ENCODE peak calls at places on chromosomes 4 and X, in ten cellular contexts. J is cardiac muscle cell; U is esophagus squamous epithelium; X is colonic mucosa; V is ascending aorta; N is fibroblast of lung; T is CD8-positive, alpha-beta T cell; P is spleen; B is thyroid gland; R is tibial artery. K is an unnamed sample. For H3K4me1 and H3K9me3, the result is how much of the 10 kb centered on the place peaks cover.

GRCh38 chr4:152981278-152981677 is 45.2 kb downstream of the FHDC1 start:
- DNase-seq in J (no peak), U (no peak), X (no peak), V (peak), N (no peak), T (no peak), P (peak), B (peak), R (no peak), K (no peak)

GRCh38 chr4:64777286-64777685 is 368.0 kb upstream of the TECRL start:
- DNase-seq in J (no peak), U (no peak), X (no peak), V (no peak), N (no peak), T (no peak), P (no peak), B (no peak), R (no peak), K (no peak)

GRCh38 chrX:125436855-125437254 is 117.2 kb downstream of the TEX13C start:
- DNase-seq in J (peak), U (no peak), X (no peak), V (no peak), N (no peak), T (no peak), P (no peak), B (no peak), R (no peak), K (peak)

GRCh38 chr4:40984051-40984450 is 230.3 kb downstream of the APBB2 start:
- DNase-seq in J (no peak), U (no peak), X (no peak), V (no peak), N (no peak), T (no peak), P (no peak), B (peak), R (no peak), K (no peak)

GRCh38 chr4:38921151-38921550 is 53.5 kb downstream of the FAM114A1 start:
- DNase-seq in J (no peak), U (no peak), X (no peak), V (no peak), N (no peak), T (no peak), P (no peak), B (no peak), R (no peak), K (no peak)

GRCh38 chrX:83845397-83845796 is 15.5 kb upstream of the CYLC1 start:
- DNase-seq in J (peak), U (no peak), X (no peak), V (no peak), N (peak), T (no peak), P (no peak), B (no peak), R (no peak), K (peak)

GRCh38 chr4:125526420-125526819 is 211.7 kb downstream of the FAT4 start:
- DNase-seq in J (no peak), U (no peak), X (no peak), V (no peak), N (no peak), T (no peak), P (no peak), B (no peak), R (no peak), K (no peak)

GRCh38 chr4:47852121-47852520 is 14.3 kb upstream of the CORIN start:
- DNase-seq in J (peak), U (no peak), X (no peak), V (no peak), N (peak), T (no peak), P (no peak), B (no peak), R (no peak), K (no peak)

GRCh38 chr4:73998040-73999011 is at the start of gene CXCL5:
- DNase-seq in J (peak), U (no peak), X (no peak), V (peak), N (peak), T (no peak), P (peak), B (peak), R (no peak), K (no peak)

DNA sequence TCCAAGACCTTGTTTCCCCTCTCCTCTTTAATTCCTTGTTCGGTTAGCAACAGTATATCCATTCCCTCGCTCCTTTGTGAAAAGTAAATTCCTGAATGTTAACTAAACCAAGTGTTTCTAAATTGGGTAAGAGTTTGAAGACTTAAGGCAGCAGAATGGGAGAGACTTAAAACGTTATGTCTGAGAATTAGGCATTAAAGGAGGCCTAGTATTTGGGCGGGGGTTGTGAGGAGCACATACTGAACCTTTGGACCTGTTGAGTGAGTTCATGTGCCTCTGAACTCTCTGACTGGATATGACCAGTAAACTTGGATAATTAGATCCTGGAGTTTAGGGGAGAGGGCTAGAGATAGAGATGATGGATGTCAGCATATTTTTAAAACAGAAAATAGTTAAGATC is 1.2 kb downstream of the MSMO1 start:
- DNase-seq in J (no peak), U (no peak), X (peak), V (no peak), N (no peak), T (no peak), P (no peak), B (no peak), R (no peak), K (no peak)
- H3K4me1 ChIP-seq in J (under half), U (half or more), X (under half), V (under half), N (under half), T (under half), P (under half), B (under half), R (under half), K (under half)

GRCh38 chrX:46488712-46489111 is 56.5 kb downstream of the ZNF674 start:
- DNase-seq in J (no peak), U (no peak), X (no peak), V (no peak), N (no peak), T (no peak), P (no peak), B (no peak), R (no peak), K (peak)

GRCh38 chrX:46485897-46486296 is 59.3 kb downstream of the ZNF674 start:
- DNase-seq in J (no peak), U (no peak), X (no peak), V (no peak), N (no peak), T (no peak), P (no peak), B (no peak), R (no peak), K (peak)
- H3K9me3 ChIP-seq in J (under half), U (under half), X (under half), V (under half), N (under half), T (under half), P (under half), B (under half), R (under half), K (under half)

GRCh38 chr4:78569291-78569821 is 17.8 kb downstream of the ANXA3 start:
- DNase-seq in J (peak), U (no peak), X (no peak), V (no peak), N (peak), T (no peak), P (no peak), B (no peak), R (no peak), K (no peak)

GRCh38 chr4:78565971-78566372 is 14.4 kb downstream of the ANXA3 start:
- DNase-seq in J (peak), U (no peak), X (no peak), V (no peak), N (peak), T (no peak), P (no peak), B (no peak), R (no peak), K (peak)

GRCh38 chr4:78568640-78569261 is 17.2 kb downstream of the ANXA3 start:
- DNase-seq in J (peak), U (no peak), X (no peak), V (no peak), N (no peak), T (no peak), P (no peak), B (no peak), R (no peak), K (no peak)

GRCh38 chr4:78567502-78568075 is 16.0 kb downstream of the ANXA3 start:
- DNase-seq in J (no peak), U (no peak), X (no peak), V (no peak), N (no peak), T (no peak), P (no peak), B (no peak), R (no peak), K (no peak)

GRCh38 chr4:78566834-78567501 is 15.4 kb downstream of the ANXA3 start:
- DNase-seq in J (no peak), U (no peak), X (no peak), V (no peak), N (no peak), T (no peak), P (no peak), B (no peak), R (no peak), K (no peak)
- H3K4me1 ChIP-seq in J (under half), U (under half), X (under half), V (under half), N (under half), T (under half), P (under half), B (half or more), R (under half), K (under half)

GRCh38 chr4:8928074-8928473 is 56.4 kb upstream of the HMX1 start:
- DNase-seq in J (no peak), U (no peak), X (no peak), V (no peak), N (no peak), T (no peak), P (no peak), B (no peak), R (no peak), K (no peak)

GRCh38 chr4:8938137-8938536 is 66.5 kb upstream of the HMX1 start:
- DNase-seq in J (no peak), U (no peak), X (no peak), V (no peak), N (no peak), T (no peak), P (peak), B (no peak), R (no peak), K (no peak)

GRCh38 chr4:8938623-8939022 is 67.0 kb upstream of the HMX1 start:
- DNase-seq in J (no peak), U (no peak), X (no peak), V (no peak), N (no peak), T (no peak), P (no peak), B (no peak), R (no peak), K (no peak)

GRCh38 chr4:8932884-8933283 is 61.2 kb upstream of the HMX1 start:
- DNase-seq in J (no peak), U (no peak), X (no peak), V (no peak), N (no peak), T (no peak), P (no peak), B (no peak), R (no peak), K (no peak)
- H3K9me3 ChIP-seq in J (under half), U (under half), X (under half), V (under half), N (under half), T (under half), P (under half), B (under half), R (under half), K (under half)

GRCh38 chr4:113582737-113583136 is 178.8 kb downstream of the CAMK2D start:
- DNase-seq in J (no peak), U (no peak), X (no peak), V (no peak), N (no peak), T (no peak), P (no peak), B (no peak), R (no peak), K (no peak)
- H3K4me1 ChIP-seq in J (under half), U (under half), X (under half), V (under half), N (under half), T (under half), P (under half), B (under half), R (under half), K (under half)

K was measured in HAP-1.